ENCODE peak calls at places on chromosomes 5 and 9, in six cellular contexts. O, J, Y, R, F and Q are unnamed samples.

GRCh38 chr5:169072223-169072622 is 228.7 kb downstream of the SLIT3 start:
- DNase-seq in O (no peak), J (no peak), Y (no peak), R (no peak), F (no peak), Q (no peak)

GRCh38 chr5:132753135-132753987 is 6.1 kb downstream of the CCNI2 start:
- DNase-seq in O (no peak), J (peak; percentile 47), Y (no peak), R (no peak), F (peak; percentile 78), Q (peak; percentile 46)

GRCh38 chr5:128541385-128541784 is 3.3 kb upstream of the FBN2 start:
- DNase-seq in O (no peak), J (no peak), Y (no peak), R (no peak), F (no peak), Q (no peak)

GRCh38 chr5:140346348-140347221 is at the start of gene HBEGF:
- DNase-seq in O (peak; percentile 70), J (peak; percentile 96), Y (peak; percentile 72), R (peak; percentile 59), F (peak; percentile 93), Q (peak; percentile 88)

GRCh38 chr5:43467100-43467499 is 16.6 kb downstream of the TMEM267 start:
- DNase-seq in O (no peak), J (no peak), Y (no peak), R (no peak), F (no peak), Q (no peak)

GRCh38 chr5:132233811-132234683 is 6.4 kb upstream of the P4HA2 start:
- DNase-seq in O (no peak), J (no peak), Y (no peak), R (no peak), F (no peak), Q (peak; percentile 29)

GRCh38 chr9:122978586-122978985 is 37.8 kb downstream of the RABGAP1 start:
- DNase-seq in O (no peak), J (no peak), Y (no peak), R (no peak), F (no peak), Q (no peak)

GRCh38 chr5:113678924-113679575 is 165.6 kb downstream of the YTHDC2 start:
- DNase-seq in O (no peak), J (peak; percentile 39), Y (no peak), R (peak; percentile 58), F (no peak), Q (no peak)

GRCh38 chr5:159749146-159749545 is 167.1 kb upstream of the ADRA1B start:
- DNase-seq in O (no peak), J (no peak), Y (no peak), R (peak; percentile 45), F (no peak), Q (no peak)

GRCh38 chr9:10704720-10705119 is 91.9 kb upstream of the PTPRD start:
- DNase-seq in O (no peak), J (no peak), Y (no peak), R (peak; percentile 20), F (no peak), Q (no peak)

GRCh38 chr9:96660693-96661248 is 5.7 kb upstream of the PRXL2C start:
- DNase-seq in O (no peak), J (no peak), Y (no peak), R (no peak), F (no peak), Q (no peak)

GRCh38 chr9:29753638-29754037 is 2180.4 kb upstream of the C9orf72 start:
- DNase-seq in O (no peak), J (no peak), Y (no peak), R (no peak), F (no peak), Q (no peak)

GRCh38 chr9:88590558-88591146 is 55.7 kb downstream of the NXNL2 start:
- DNase-seq in O (no peak), J (no peak), Y (no peak), R (no peak), F (no peak), Q (no peak)

GRCh38 chr9:124381073-124381945 is 33.9 kb downstream of the PSMB7 start:
- DNase-seq in O (no peak), J (no peak), Y (no peak), R (no peak), F (no peak), Q (no peak)

GRCh38 chr9:70601000-70601929 is 186.8 kb upstream of the KLF9 start:
- DNase-seq in O (no peak), J (peak; percentile 70), Y (peak; percentile 97), R (peak; percentile 100), F (peak; percentile 84), Q (peak; percentile 99)

GRCh38 chr5:53052499-53052898 is 57.1 kb downstream of the MOCS2 start:
- DNase-seq in O (no peak), J (no peak), Y (no peak), R (no peak), F (no peak), Q (no peak)

GRCh38 chr9:123482295-123482970 is 126.4 kb downstream of the CRB2 start:
- DNase-seq in O (no peak), J (no peak), Y (no peak), R (no peak), F (no peak), Q (peak; percentile 34)

GRCh38 chr5:36713541-36713940 is 107.1 kb downstream of the SLC1A3 start:
- DNase-seq in O (no peak), J (no peak), Y (no peak), R (no peak), F (no peak), Q (no peak)

GRCh38 chr5:75600535-75600934 is 10.7 kb upstream of the ANKDD1B start:
- DNase-seq in O (no peak), J (no peak), Y (no peak), R (no peak), F (no peak), Q (no peak)

GRCh38 chr5:150303660-150304411 is 1.1 kb upstream of the ARSI start:
- DNase-seq in O (no peak), J (no peak), Y (no peak), R (peak; percentile 93), F (no peak), Q (peak; percentile 63)

GRCh38 chr9:35370241-35370640 is 119.7 kb upstream of the RUSC2 start:
- DNase-seq in O (no peak), J (no peak), Y (no peak), R (no peak), F (no peak), Q (no peak)

GRCh38 chr9:133100518-133101355 is 20.3 kb downstream of the RALGDS start:
- DNase-seq in O (no peak), J (no peak), Y (no peak), R (no peak), F (no peak), Q (no peak)

GRCh38 chr9:137666950-137667670 is 48.3 kb downstream of the EHMT1 start:
- DNase-seq in O (no peak), J (no peak), Y (no peak), R (no peak), F (peak; percentile 48), Q (peak; percentile 30)

GRCh38 chr9:35954942-35955546 is 2.9 kb downstream of the OR2S2 start:
- DNase-seq in O (peak; percentile 56), J (peak; percentile 65), Y (peak; percentile 63), R (peak; percentile 91), F (peak; percentile 64), Q (no peak)

GRCh38 chr5:171131499-171131898 is 177.5 kb upstream of the TLX3 start:
- DNase-seq in O (no peak), J (no peak), Y (no peak), R (no peak), F (no peak), Q (no peak)

GRCh38 chr5:95784514-95785302 is 37.8 kb downstream of the GLRX start:
- DNase-seq in O (no peak), J (no peak), Y (no peak), R (peak; percentile 46), F (no peak), Q (no peak)

GRCh38 chr5:34735436-34736426 is 79.6 kb downstream of the RAI14 start:
- DNase-seq in O (peak; percentile 50), J (no peak), Y (no peak), R (peak; percentile 97), F (no peak), Q (no peak)

GRCh38 chr5:118592234-118592633 is 396.1 kb downstream of the DTWD2 start:
- DNase-seq in O (no peak), J (no peak), Y (no peak), R (no peak), F (no peak), Q (no peak)

DNA sequence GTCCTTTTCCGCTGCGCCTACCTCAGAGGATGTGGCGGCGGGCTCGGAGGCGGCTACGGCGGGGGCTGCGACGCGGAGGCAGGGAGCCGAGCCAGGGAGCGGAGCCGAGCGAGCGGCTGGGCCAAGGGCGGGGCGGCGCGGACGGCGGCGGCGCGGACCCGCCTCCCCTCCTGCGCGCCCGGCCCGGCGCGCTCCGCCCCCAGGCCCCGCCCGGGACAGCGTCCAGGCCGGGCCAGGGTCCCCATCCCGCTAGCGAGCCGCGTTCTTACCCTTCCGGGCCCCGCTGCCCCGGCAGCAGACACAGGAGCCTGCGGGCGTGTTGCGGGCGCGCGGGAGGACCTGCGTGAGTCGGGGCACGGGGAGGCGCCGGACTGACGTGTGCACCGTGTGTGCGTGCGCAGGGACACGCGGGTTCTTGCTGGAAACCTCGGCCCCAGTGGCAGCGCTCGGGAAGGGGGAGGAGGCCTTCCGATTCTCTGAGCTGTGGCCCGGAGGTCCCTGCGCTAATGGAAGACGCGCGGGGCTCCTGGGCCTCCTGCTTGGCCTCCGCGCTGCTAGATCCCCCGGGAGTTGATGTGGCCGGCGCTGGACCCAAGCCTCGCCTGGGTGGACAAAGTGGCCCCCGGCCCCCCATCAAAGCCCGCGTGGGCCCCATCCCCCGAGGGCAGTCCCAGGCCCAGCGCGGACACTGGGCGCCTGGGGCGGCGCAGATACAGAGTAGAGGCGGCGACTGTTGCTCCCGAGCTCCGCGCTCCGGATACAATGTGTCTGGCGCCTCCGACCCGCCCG is at the start of gene VDAC1:
- DNase-seq in O (peak; percentile 49), J (peak; percentile 98), Y (peak; percentile 77), R (peak; percentile 89), F (peak; percentile 76), Q (peak; percentile 94)
- TF ChIP-seq CTCF in O (no peak), J (no peak), Y (no peak), R (no peak), F (no peak), Q (no peak)

GRCh38 chr5:124957063-124957462 is 210.6 kb upstream of the ZNF608 start:
- DNase-seq in O (peak; percentile 67), J (no peak), Y (no peak), R (no peak), F (no peak), Q (no peak)
- H3K27ac ChIP-seq in O (no peak overlapping the region), J (no peak overlapping the region), Y (no peak overlapping the region), R (no peak overlapping the region), F (no peak overlapping the region), Q (no peak overlapping the region)

GRCh38 chr5:59800375-59800893 is 93.1 kb downstream of the PDE4D start:
- DNase-seq in O (no peak), J (no peak), Y (no peak), R (no peak), F (no peak), Q (no peak)

GRCh38 chr5:59795141-59795540 is 98.4 kb downstream of the PDE4D start:
- DNase-seq in O (no peak), J (no peak), Y (no peak), R (no peak), F (no peak), Q (no peak)

GRCh38 chr5:59798862-59799667 is 94.5 kb downstream of the PDE4D start:
- DNase-seq in O (peak; percentile 96), J (no peak), Y (no peak), R (peak; percentile 54), F (no peak), Q (no peak)

GRCh38 chr5:59799668-59800374 is 93.7 kb downstream of the PDE4D start:
- DNase-seq in O (peak; percentile 58), J (peak; percentile 37), Y (no peak), R (peak; percentile 79), F (no peak), Q (no peak)
- TF ChIP-seq CTCF in O (peak; percentile 86), J (peak; percentile 81), Y (peak; percentile 71), R (peak; percentile 65), F (peak; percentile 72), Q (peak; percentile 67)

GRCh38 chr5:154477382-154478223 is 424 bp downstream of the HAND1 start:
- DNase-seq in O (no peak), J (no peak), Y (no peak), R (no peak), F (no peak), Q (no peak)
- H3K27ac ChIP-seq in O (no peak overlapping the region), J (peak overlapping the region; percentile 96), Y (peak overlapping the region; percentile 25), R (no peak overlapping the region), F (no peak overlapping the region), Q (peak overlapping the region; percentile 91)